ENCODE peak calls at places on chromosomes 3 and 15, in nine cellular contexts. B is SK-N-SH, O is tibial artery, S is breast epithelium, T is psoas muscle, G is uterus, Y is endodermal cell, P is fibroblast of the aortic adventitia, V is WTC11. X is an unnamed sample.

GRCh38 chr3:72666444-72666755 is 181.8 kb downstream of the SHQ1 start:
- DNase-seq in B (no peak), P (no peak), O (no peak), G (no peak), T (no peak), Y (no peak), V (no peak), S (no peak), X (no peak)

GRCh38 chr15:40847225-40847961 is 3.5 kb downstream of the SPINT1 start:
- DNase-seq in P (no peak), Y (peak; percentile 79), B (peak; percentile 51), S (peak; percentile 82), O (peak; percentile 75), V (no peak), G (no peak), T (peak; percentile 30), X (peak; percentile 64)

GRCh38 chr3:52343946-52344600 is 28.0 kb downstream of the DNAH1 start:
- DNase-seq in G (no peak), Y (no peak), O (no peak), P (no peak), S (no peak), T (no peak), V (no peak), B (no peak), X (no peak)

GRCh38 chr3:81419196-81419595 is 342.2 kb downstream of the GBE1 start:
- DNase-seq in Y (no peak), V (no peak), T (no peak), S (no peak), G (no peak), P (peak; percentile 66), B (peak; percentile 36), O (no peak), X (no peak)

GRCh38 chr3:44323341-44323955 is 15.1 kb upstream of the TCAIM start:
- DNase-seq in G (peak; percentile 72), P (peak; percentile 82), S (peak; percentile 34), B (peak; percentile 46), V (peak; percentile 57), O (peak; percentile 71), Y (peak; percentile 81), T (peak; percentile 42), X (peak; percentile 73)

GRCh38 chr3:16523778-16524177 is 10.3 kb upstream of the RFTN1 start:
- DNase-seq in S (no peak), V (no peak), P (no peak), T (no peak), O (no peak), B (no peak), Y (no peak), G (no peak), X (no peak)

GRCh38 chr15:88908697-88909621 is 4.2 kb downstream of the MFGE8 start:
- DNase-seq in B (no peak), V (no peak), G (peak; percentile 71), S (no peak), O (no peak), P (no peak), Y (no peak), T (no peak), X (no peak)

GRCh38 chr3:147361671-147362420 is 44.5 kb downstream of the ZIC4 start:
- DNase-seq in G (no peak), T (peak; percentile 34), O (no peak), Y (peak; percentile 96), V (peak; percentile 96), B (peak; percentile 59), P (no peak), S (no peak), X (peak; percentile 78)

GRCh38 chr3:188036375-188036985 is 117.5 kb upstream of the LPP start:
- DNase-seq in G (no peak), S (peak; percentile 67), O (no peak), T (no peak), V (no peak), P (no peak), Y (no peak), B (no peak), X (peak; percentile 15)

GRCh38 chr3:184129012-184129411 is 6.1 kb upstream of the EIF2B5 start:
- DNase-seq in B (peak; percentile 44), Y (peak; percentile 84), P (peak; percentile 62), S (no peak), O (no peak), V (peak; percentile 59), G (no peak), T (no peak), X (peak; percentile 55)

GRCh38 chr3:66236281-66236680 is 15.5 kb downstream of the SLC25A26 start:
- DNase-seq in O (no peak), P (peak; percentile 18), B (no peak), G (no peak), Y (peak; percentile 58), T (no peak), S (no peak), V (peak; percentile 20), X (no peak)
- TF ChIP-seq CTCF in O (no peak), P (peak; percentile 36), B (peak; percentile 35), G (no peak), Y (peak; percentile 77), T (no peak), S (no peak), V (no peak), X (no peak)

GRCh38 chr3:63331520-63331919 is 53.4 kb downstream of the SYNPR start:
- DNase-seq in B (no peak), O (no peak), T (no peak), G (no peak), S (no peak), V (no peak), Y (no peak), P (no peak), X (no peak)

GRCh38 chr3:63328386-63328785 is 50.3 kb downstream of the SYNPR start:
- DNase-seq in O (no peak), G (no peak), B (no peak), P (peak; percentile 70), T (no peak), V (no peak), Y (no peak), S (no peak), X (no peak)

DNA sequence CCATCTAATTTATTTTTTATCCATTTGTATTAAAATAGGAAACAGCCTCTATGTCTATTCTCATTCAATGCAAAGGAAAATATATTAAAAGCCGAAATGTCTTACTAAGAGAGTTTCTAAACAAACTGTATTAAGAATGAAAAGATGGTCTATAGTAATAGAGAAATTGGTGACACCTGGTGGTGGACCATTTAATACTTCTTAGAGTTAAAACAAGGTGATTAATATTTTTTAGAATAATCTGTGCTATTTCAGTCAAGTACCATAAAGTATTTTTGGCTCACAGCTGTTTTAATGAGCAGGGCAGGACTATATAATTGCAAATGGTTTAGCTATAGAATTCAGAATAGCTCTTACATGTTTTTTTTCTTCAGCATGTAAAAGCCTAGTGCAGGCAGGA is 55.7 kb downstream of the SYNPR start:
- DNase-seq in P (peak; percentile 57), O (no peak), V (no peak), Y (no peak), B (no peak), S (no peak), T (no peak), G (no peak), X (peak; percentile 8)
- TF ChIP-seq CTCF in P (peak; percentile 26), O (no peak), V (no peak), Y (peak; percentile 68), B (peak; percentile 49), S (no peak), T (no peak), G (no peak), X (no peak)

GRCh38 chr15:24948495-24948894 is 6.3 kb upstream of the SNRPN start:
- DNase-seq in Y (no peak), T (no peak), V (no peak), G (no peak), O (no peak), P (no peak), S (no peak), B (no peak), X (no peak)
- TF ChIP-seq CTCF in Y (no peak), T (no peak), V (no peak), G (no peak), O (no peak), P (no peak), S (no peak), B (no peak), X (no peak)

DNA sequence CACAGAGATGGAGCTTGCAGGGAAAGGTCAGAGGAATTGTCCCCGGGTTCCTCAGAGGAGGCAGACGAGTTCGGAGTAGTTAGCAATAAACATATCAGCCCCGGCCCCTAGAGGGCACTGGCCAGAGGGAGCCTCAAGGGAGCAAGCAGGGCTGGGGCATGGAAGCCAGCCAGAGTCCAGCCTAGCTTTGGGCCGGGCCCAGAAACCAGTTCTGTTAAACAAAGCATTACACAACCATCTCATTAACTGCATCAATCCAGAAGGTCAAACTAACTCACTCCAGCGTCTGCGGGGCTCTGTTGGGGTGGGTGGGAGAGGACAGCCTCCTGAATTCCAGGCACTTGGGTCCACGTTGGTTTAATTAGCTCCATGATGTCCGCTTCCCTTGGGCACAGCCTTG is 41.0 kb upstream of the IREB2 start:
- DNase-seq in B (no peak), P (peak; percentile 71), T (peak; percentile 52), O (no peak), G (no peak), Y (peak; percentile 87), S (peak; percentile 28), V (peak; percentile 45), X (peak; percentile 52)
- TF ChIP-seq CTCF in B (peak; percentile 26), P (peak; percentile 44), T (peak; percentile 39), O (no peak), G (no peak), Y (peak; percentile 72), S (no peak), V (no peak), X (peak; percentile 17)

DNA sequence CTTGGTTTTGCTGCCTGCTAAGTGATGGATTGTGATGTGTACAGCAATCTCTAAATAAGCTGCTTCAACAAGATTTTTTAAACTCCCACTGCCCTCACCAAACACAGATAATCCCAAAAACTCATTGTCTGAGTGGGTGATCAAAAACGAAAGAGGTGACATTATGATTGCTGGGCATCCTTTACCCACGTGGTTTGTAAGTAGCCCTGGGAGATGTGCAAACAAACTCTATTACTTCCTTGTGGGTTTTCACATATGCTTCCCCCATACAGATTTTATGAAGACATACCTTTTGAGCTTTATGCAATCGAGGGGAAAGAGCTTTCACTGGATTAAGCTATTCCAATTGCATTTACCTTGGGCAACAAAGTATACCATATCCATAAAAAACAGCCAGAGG is 1000.4 kb downstream of the FHIT start:
- DNase-seq in G (no peak), Y (no peak), O (no peak), V (no peak), P (no peak), S (no peak), T (no peak), B (no peak), X (no peak)
- TF ChIP-seq CTCF in G (no peak), Y (no peak), O (no peak), V (no peak), P (no peak), S (no peak), T (no peak), B (no peak), X (no peak)

X was measured in Calu3.